ENCODE peak calls at places on chromosome 4, in four cellular contexts. S is Calu3, U is right cardiac atrium, P is KG1. M is an unnamed sample.

GRCh38 chr4:835148-836002 is 9.4 kb upstream of the CPLX1 start:
- DNase-seq in S (peak), U (peak), P (no peak), M (peak)

GRCh38 chr4:152729466-152729865 is 49.7 kb upstream of the TMEM154 start:
- DNase-seq in S (no peak), U (no peak), P (no peak), M (no peak)

GRCh38 chr4:145340071-145340695 is 141.5 kb upstream of the SMAD1 start:
- DNase-seq in S (no peak), U (no peak), P (no peak), M (no peak)

GRCh38 chr4:177222776-177223175 is 86.9 kb upstream of the NEIL3 start:
- DNase-seq in S (no peak), U (no peak), P (no peak), M (peak)

GRCh38 chr4:169612869-169613859 is 781 bp upstream of the NEK1 start:
- DNase-seq in S (peak), U (peak), P (peak), M (peak)

GRCh38 chr4:124085561-124086180 is 626.9 kb downstream of the ANKRD50 start:
- DNase-seq in S (no peak), U (no peak), P (no peak), M (no peak)

GRCh38 chr4:54548831-54549460 is 108.8 kb upstream of the KIT start:
- DNase-seq in S (no peak), U (no peak), P (no peak), M (no peak)

GRCh38 chr4:170697045-170697444 is 607.3 kb upstream of the AADAT start:
- DNase-seq in S (no peak), U (no peak), P (no peak), M (no peak)

GRCh38 chr4:88619973-88620372 is 27.7 kb downstream of the HERC3 start:
- DNase-seq in S (no peak), U (no peak), P (no peak), M (no peak)

GRCh38 chr4:188130355-188130754 is 8.9 kb upstream of the TRIML1 start:
- DNase-seq in S (no peak), U (no peak), P (no peak), M (no peak)

GRCh38 chr4:122163767-122164166 is 11.6 kb downstream of the BLTP1 start:
- DNase-seq in S (no peak), U (no peak), P (no peak), M (no peak)

GRCh38 chr4:24748023-24748422 is 47.4 kb upstream of the SOD3 start:
- DNase-seq in S (no peak), U (no peak), P (no peak), M (no peak)

GRCh38 chr4:1506956-1507721 is 100.9 kb upstream of the NKX1-1 start:
- DNase-seq in S (no peak), U (no peak), P (no peak), M (no peak)

GRCh38 chr4:52641853-52642563 is 17.1 kb downstream of the USP46 start:
- DNase-seq in S (no peak), U (no peak), P (no peak), M (no peak)

GRCh38 chr4:150411527-150411926 is 170.4 kb upstream of the MAB21L2 start:
- DNase-seq in S (no peak), U (no peak), P (no peak), M (no peak)

GRCh38 chr4:110900206-110900769 is 277.4 kb upstream of the PITX2 start:
- DNase-seq in S (no peak), U (no peak), P (no peak), M (no peak)

GRCh38 chr4:139219450-139220055 is 42.5 kb upstream of the ELF2 start:
- DNase-seq in S (no peak), U (no peak), P (no peak), M (no peak)

GRCh38 chr4:140227286-140227685 is 73.3 kb upstream of the MAML3 start:
- DNase-seq in S (no peak), U (no peak), P (no peak), M (no peak)

GRCh38 chr4:1871471-1872021 is 353 bp downstream of the NSD2 start:
- DNase-seq in S (peak), U (no peak), P (no peak), M (peak)

GRCh38 chr4:179467890-179468289 is 2025.7 kb upstream of the AGA start:
- DNase-seq in S (no peak), U (no peak), P (no peak), M (no peak)

GRCh38 chr4:17712166-17712565 is 69.3 kb downstream of the FAM184B start:
- DNase-seq in S (no peak), U (no peak), P (no peak), M (no peak)

GRCh38 chr4:156838761-156839160 is 132.8 kb downstream of the PDGFC start:
- DNase-seq in S (no peak), U (no peak), P (no peak), M (no peak)

GRCh38 chr4:105088110-105088879 is 58.4 kb upstream of the TET2 start:
- DNase-seq in S (no peak), U (no peak), P (no peak), M (no peak)

GRCh38 chr4:103895876-103896465 is 176.2 kb upstream of the TACR3 start:
- DNase-seq in S (peak), U (no peak), P (no peak), M (no peak)

GRCh38 chr4:124745988-124746801 is 33.7 kb upstream of the ANKRD50 start:
- DNase-seq in S (no peak), U (no peak), P (no peak), M (no peak)

M was measured in kidney.